ENCODE peak calls at places on chromosomes 7 and 10, in ten cellular contexts. F is LoVo; J is CD14-positive monocyte; V is psoas muscle; A is activated naive CD8-positive, alpha-beta T cell treated with anti-CD3 and anti-CD28 coated beads, Interleukin-2, amount 10 ng/mL, durations not matched to agents 7 days and 5 days; B is naive thymus-derived CD8-positive, alpha-beta T cell; Q is NCI-H2081; L is stimulated activated CD4-positive, alpha-beta T cell treated with anti-CD3 and anti-CD28 coated beads, Interleukin-1b, Interleukin-23, amount 100 ng/mL, for 1 hour; Y is heart right ventricle; D is upper lobe of right lung. P is an unnamed sample.

GRCh38 chr10:122567056-122567660 is 6.6 kb downstream of the DMBT1 start:
- DNase-seq in V (no peak), D (no peak), L (no peak), Y (no peak), J (no peak), B (no peak), F (no peak), A (peak; percentile 53), Q (no peak), P (no peak)

GRCh38 chr10:69439813-69440506 is 11.3 kb upstream of the TSPAN15 start:
- DNase-seq in V (no peak), Q (no peak), A (no peak), L (no peak), J (no peak), Y (no peak), D (peak; percentile 84), B (no peak), F (no peak), P (no peak)

GRCh38 chr7:17062433-17063383 is 180.9 kb upstream of the AGR3 start:
- DNase-seq in J (no peak), V (no peak), Y (no peak), B (no peak), Q (no peak), D (no peak), F (no peak), A (no peak), L (no peak), P (no peak)

GRCh38 chr7:41346878-41347277 is 356.0 kb downstream of the INHBA start:
- DNase-seq in V (no peak), Y (no peak), F (no peak), Q (no peak), D (no peak), B (no peak), A (no peak), L (no peak), J (no peak), P (no peak)

GRCh38 chr7:149772821-149773425 is 465 bp downstream of the ZNF467 start:
- DNase-seq in F (peak; percentile 23), L (no peak), D (peak; percentile 79), J (no peak), Y (peak; percentile 36), Q (no peak), A (peak; percentile 55), B (peak; percentile 42), V (no peak), P (no peak)

GRCh38 chr10:130244928-130245495 is 108.8 kb downstream of the GLRX3 start:
- DNase-seq in V (no peak), L (no peak), D (peak; percentile 37), Q (no peak), A (no peak), J (no peak), F (no peak), B (no peak), Y (no peak), P (no peak)

GRCh38 chr10:58457761-58458616 is 54.7 kb upstream of the BICC1 start:
- DNase-seq in A (no peak), B (no peak), Q (no peak), D (no peak), Y (peak; percentile 74), L (no peak), F (no peak), V (peak; percentile 26), J (no peak), P (no peak)

GRCh38 chr10:22247636-22248035 is 29.8 kb upstream of the EBLN1 start:
- DNase-seq in B (no peak), Q (no peak), F (no peak), A (no peak), J (no peak), Y (no peak), D (no peak), V (no peak), L (no peak), P (no peak)

GRCh38 chr10:58723977-58724376 is 211.3 kb downstream of the BICC1 start:
- DNase-seq in L (no peak), F (no peak), J (no peak), V (no peak), Y (no peak), Q (no peak), B (no peak), D (no peak), A (no peak), P (no peak)

GRCh38 chr10:102408728-102409603 is 9.6 kb downstream of the PSD start:
- DNase-seq in D (no peak), Q (no peak), Y (peak; percentile 38), F (no peak), J (peak; percentile 44), B (peak; percentile 81), V (no peak), L (peak; percentile 66), A (peak; percentile 72), P (no peak)

GRCh38 chr10:76080406-76080805 is 649.0 kb downstream of the LRMDA start:
- DNase-seq in Y (no peak), J (no peak), V (no peak), B (no peak), L (no peak), Q (no peak), D (no peak), F (no peak), A (no peak), P (no peak)

GRCh38 chr10:28503114-28503513 is 29.8 kb upstream of the WAC start:
- DNase-seq in D (no peak), F (peak; percentile 87), B (no peak), J (no peak), A (no peak), L (no peak), V (no peak), Q (peak; percentile 80), Y (peak; percentile 13), P (no peak)